ENCODE peak calls at places on chromosomes 5 and 9, in eight cellular contexts. M is stomach, S is endodermal cell, B is cardiac fibroblast, N is progenitor cell of endocrine pancreas, H is thyroid gland, I is IMR-90, Y is Panc1. O is an unnamed sample.

GRCh38 chr5:56958595-56958994 is 6.7 kb upstream of the MIER3 start:
- DNase-seq in Y (no peak), S (no peak), M (no peak), N (no peak), B (no peak), H (no peak), I (no peak), O (no peak)

GRCh38 chr9:5392285-5392684 is 45.4 kb downstream of the PLGRKT start:
- DNase-seq in B (no peak), N (no peak), M (no peak), H (no peak), S (no peak), I (peak; percentile 13), Y (no peak), O (no peak)

GRCh38 chr5:75571547-75571946 is 39.7 kb upstream of the ANKDD1B start:
- DNase-seq in H (no peak), N (no peak), S (no peak), I (no peak), M (no peak), B (peak; percentile 26), Y (no peak), O (no peak)

GRCh38 chr5:141787376-141787775 is 90.8 kb downstream of the PCDH1 start:
- DNase-seq in M (no peak), H (no peak), I (no peak), B (peak; percentile 47), Y (no peak), S (no peak), N (no peak), O (peak; percentile 44)

GRCh38 chr5:151204051-151204450 is 19.8 kb downstream of the CCDC69 start:
- DNase-seq in H (no peak), I (no peak), S (no peak), B (no peak), N (no peak), Y (no peak), M (no peak), O (no peak)

GRCh38 chr5:73412597-73412988 is 36.0 kb downstream of the FOXD1 start:
- DNase-seq in H (no peak), B (no peak), I (peak; percentile 79), Y (no peak), S (no peak), N (no peak), M (no peak), O (no peak)

GRCh38 chr5:109911731-109912130 is 222.0 kb downstream of the MAN2A1 start:
- DNase-seq in Y (no peak), I (peak; percentile 11), N (no peak), H (no peak), M (no peak), B (peak; percentile 56), S (no peak), O (no peak)

GRCh38 chr9:28801144-28801799 is 1228.0 kb upstream of the C9orf72 start:
- DNase-seq in Y (no peak), H (no peak), B (no peak), M (no peak), I (no peak), S (no peak), N (no peak), O (no peak)

GRCh38 chr5:38541174-38541724 is 15.2 kb downstream of the LIFR start:
- DNase-seq in M (no peak), H (no peak), I (peak; percentile 24), S (no peak), N (no peak), B (no peak), Y (no peak), O (no peak)

GRCh38 chr5:19179561-19179960 is 808.4 kb downstream of the CDH18 start:
- DNase-seq in S (no peak), Y (no peak), N (no peak), I (no peak), M (no peak), H (no peak), B (no peak), O (no peak)

GRCh38 chr5:128213340-128213739 is 129.8 kb downstream of the SLC12A2 start:
- DNase-seq in N (peak; percentile 31), M (peak; percentile 50), B (peak; percentile 87), Y (peak; percentile 53), I (peak; percentile 77), S (peak; percentile 83), H (peak; percentile 36), O (peak; percentile 75)

GRCh38 chr9:30967484-30967883 is 1417.0 kb upstream of the ACO1 start:
- DNase-seq in Y (no peak), B (no peak), H (no peak), M (no peak), S (no peak), I (no peak), N (no peak), O (no peak)

GRCh38 chr9:24932785-24933184 is 387.1 kb upstream of the IZUMO3 start:
- DNase-seq in B (no peak), M (no peak), H (no peak), N (no peak), S (no peak), Y (no peak), I (no peak), O (no peak)

GRCh38 chr9:91004992-91005391 is 203.4 kb downstream of the SYK start:
- DNase-seq in M (no peak), S (peak; percentile 63), Y (no peak), I (no peak), H (no peak), N (no peak), B (no peak), O (no peak)

GRCh38 chr9:91008568-91008967 is 206.9 kb downstream of the SYK start:
- DNase-seq in I (no peak), S (no peak), Y (no peak), M (no peak), H (no peak), B (no peak), N (no peak), O (no peak)

GRCh38 chr9:91006046-91006445 is 204.4 kb downstream of the SYK start:
- DNase-seq in M (no peak), B (no peak), N (no peak), S (no peak), Y (no peak), H (no peak), I (no peak), O (no peak)

GRCh38 chr9:91001146-91001611 is 199.6 kb downstream of the SYK start:
- DNase-seq in M (peak; percentile 39), I (peak; percentile 61), B (peak; percentile 44), H (peak; percentile 73), S (no peak), Y (no peak), N (no peak), O (peak; percentile 87)

DNA sequence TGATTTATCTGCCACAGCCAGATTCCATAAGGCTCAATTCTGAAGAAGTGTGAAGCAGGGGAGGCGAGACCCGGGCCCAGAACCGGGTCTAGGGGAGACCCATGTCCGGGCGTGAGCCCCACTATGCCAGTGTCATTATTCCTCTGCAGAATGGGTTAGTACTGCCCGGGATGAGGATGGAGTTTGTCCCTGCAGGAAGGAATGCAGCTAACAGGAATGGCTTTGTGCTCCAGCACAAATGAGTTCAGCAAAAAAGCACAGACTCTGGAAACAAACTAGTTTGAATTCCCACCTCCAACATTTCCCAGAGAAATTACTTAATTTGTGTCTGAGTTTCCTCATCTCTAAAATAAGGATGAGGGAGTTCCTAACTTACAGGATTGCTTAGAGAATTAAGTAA is 202.9 kb downstream of the SYK start:
- DNase-seq in B (no peak), S (no peak), H (no peak), I (no peak), Y (no peak), N (no peak), M (no peak), O (no peak)
- TF ChIP-seq CTCF in B (no peak), S (no peak), H (no peak), I (no peak), Y (no peak), N (no peak), M (no peak), O (no peak)

GRCh38 chr5:146755781-146756180 is 122.8 kb downstream of the PPP2R2B start:
- DNase-seq in B (no peak), I (no peak), H (no peak), Y (no peak), M (no peak), N (no peak), S (no peak), O (no peak)

GRCh38 chr5:146756546-146756945 is 122.0 kb downstream of the PPP2R2B start:
- DNase-seq in N (no peak), B (no peak), I (no peak), S (no peak), H (no peak), M (no peak), Y (no peak), O (no peak)

GRCh38 chr5:146751781-146752401 is 126.7 kb downstream of the PPP2R2B start:
- DNase-seq in M (peak; percentile 26), Y (no peak), H (no peak), N (no peak), S (no peak), I (no peak), B (no peak), O (no peak)

GRCh38 chr5:146753618-146754123 is 124.9 kb downstream of the PPP2R2B start:
- DNase-seq in S (no peak), I (no peak), H (no peak), B (no peak), M (no peak), N (no peak), Y (no peak), O (no peak)

GRCh38 chr5:146754621-146755020 is 123.9 kb downstream of the PPP2R2B start:
- DNase-seq in M (no peak), N (no peak), B (no peak), I (no peak), H (no peak), Y (no peak), S (no peak), O (no peak)
- TF ChIP-seq CTCF in M (no peak), N (no peak), B (no peak), I (no peak), H (no peak), Y (no peak), S (no peak), O (no peak)

GRCh38 chr9:121024237-121024636 is 25.8 kb downstream of the C5 start:
- DNase-seq in B (no peak), H (no peak), S (no peak), N (no peak), M (no peak), Y (no peak), I (no peak), O (no peak)

GRCh38 chr9:121021294-121021693 is 28.8 kb downstream of the C5 start:
- DNase-seq in Y (no peak), I (no peak), N (no peak), S (no peak), H (no peak), B (no peak), M (no peak), O (no peak)

GRCh38 chr9:121026768-121027167 is 23.3 kb downstream of the C5 start:
- DNase-seq in M (no peak), B (no peak), N (no peak), S (no peak), Y (no peak), I (no peak), H (no peak), O (no peak)

GRCh38 chr9:121026260-121026691 is 23.8 kb downstream of the C5 start:
- DNase-seq in H (no peak), B (peak; percentile 50), S (no peak), Y (no peak), I (no peak), N (no peak), M (no peak), O (peak; percentile 52)

GRCh38 chr9:121023064-121023463 is 27.0 kb downstream of the C5 start:
- DNase-seq in M (no peak), H (no peak), I (no peak), S (peak; percentile 71), B (peak; percentile 22), Y (no peak), N (no peak), O (peak; percentile 33)
- TF ChIP-seq CTCF in M (no peak), H (no peak), I (no peak), S (peak; percentile 71), B (peak; percentile 2), Y (peak; percentile 18), N (peak; percentile 30), O (no peak)

GRCh38 chr5:135977375-135977928 is 22.7 kb upstream of the LECT2 start:
- DNase-seq in H (peak; percentile 69), B (peak; percentile 47), S (peak; percentile 97), M (peak; percentile 72), N (peak; percentile 67), Y (peak; percentile 7), I (peak; percentile 30), O (peak; percentile 79)
- TF ChIP-seq CTCF in H (peak; percentile 78), B (peak; percentile 49), S (peak; percentile 98), M (peak; percentile 39), N (peak; percentile 84), Y (peak; percentile 76), I (peak; percentile 29), O (peak; percentile 66)

O was measured in Calu3.